ENCODE peak calls at places on chromosomes 12 and 14, in four cellular contexts. T, S, I and E are unnamed samples.
A peak's percentile ranks its signal among the peaks of the same experiment; 100 is the strongest.

GRCh38 chr14:103562135-103562384 is 397 bp downstream of the BAG5 start:
- DNase-seq in I (no peak), S (no peak), T (no peak), E (no peak)

GRCh38 chr12:111353603-111354295 is 15.1 kb downstream of the PHETA1 start:
- DNase-seq in I (no peak), S (peak; percentile 91), T (peak; percentile 84), E (no peak)

GRCh38 chr14:97603201-97603600 is 806.0 kb downstream of the VRK1 start:
- DNase-seq in I (no peak), S (no peak), T (no peak), E (no peak)

GRCh38 chr14:51079489-51079888 is 15.4 kb downstream of the TRIM9 start:
- DNase-seq in S (no peak), I (no peak), T (no peak), E (no peak)

GRCh38 chr14:78335531-78335930 is 165.4 kb downstream of the NRXN3 start:
- DNase-seq in S (no peak), T (no peak), I (no peak), E (no peak)

GRCh38 chr12:100473716-100474150 is at the start of gene NR1H4:
- DNase-seq in S (no peak), T (no peak), I (peak; percentile 73), E (no peak)

GRCh38 chr12:12723681-12724420 is 6.7 kb downstream of the CDKN1B start:
- DNase-seq in T (peak; percentile 56), I (peak; percentile 25), S (no peak), E (peak; percentile 57)

GRCh38 chr14:50954811-50955372 is 10.6 kb upstream of the PYGL start:
- DNase-seq in S (peak; percentile 65), I (peak; percentile 79), T (no peak), E (peak; percentile 67)

GRCh38 chr12:24996102-24996797 is 47.3 kb upstream of the BCAT1 start:
- DNase-seq in I (no peak), T (no peak), S (no peak), E (no peak)

GRCh38 chr12:80268924-80269749 is 169.8 kb downstream of the OTOGL start:
- DNase-seq in S (no peak), I (peak; percentile 93), T (no peak), E (peak; percentile 79)

GRCh38 chr12:116520801-116521471 is 38.2 kb upstream of the MAP1LC3B2 start:
- DNase-seq in I (peak; percentile 33), S (peak; percentile 43), T (no peak), E (peak; percentile 59)

GRCh38 chr12:460301-461230 is 827 bp downstream of the B4GALNT3 start:
- DNase-seq in T (no peak), I (no peak), S (no peak), E (peak; percentile 32)
- H2BK15ac ChIP-seq in T (no peak overlapping the region), I (no peak overlapping the region), S (no peak overlapping the region), E (peak overlapping the region; percentile 26)

GRCh38 chr12:82456633-82457032 is 98.3 kb downstream of the METTL25 start:
- DNase-seq in T (no peak), I (no peak), S (no peak), E (no peak)
- H2BK15ac ChIP-seq in T (no peak overlapping the region), I (no peak overlapping the region), S (no peak overlapping the region), E (no peak overlapping the region)

GRCh38 chr12:89708793-89709156 is at the start of gene ATP2B1:
- DNase-seq in I (peak; percentile 83), T (peak; percentile 85), S (peak; percentile 87), E (peak; percentile 88)
- H2BK15ac ChIP-seq in I (no peak within 1 kb of the TSS), T (no peak within 1 kb of the TSS), S (no peak within 1 kb of the TSS), E (peak within 1 kb of the TSS; percentile 69)

DNA sequence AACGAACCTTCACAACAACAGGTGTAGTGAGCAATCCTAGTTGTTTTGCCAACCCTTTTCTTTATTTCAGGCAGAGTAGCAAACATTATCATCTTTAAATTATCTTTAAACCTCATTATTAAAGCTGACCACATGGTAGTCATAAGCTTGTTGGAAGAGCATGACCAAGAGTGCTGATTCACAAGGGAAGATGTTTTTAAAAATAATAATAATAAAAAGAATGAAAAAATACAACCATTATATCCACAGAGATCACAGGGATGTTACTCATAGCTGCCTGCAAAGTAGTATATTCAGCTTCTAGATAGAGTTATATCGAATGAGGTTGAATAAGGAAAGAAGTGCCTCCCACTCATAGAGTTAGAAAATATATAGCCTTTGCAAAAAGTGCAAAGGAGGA is 101.0 kb upstream of the FLRT2 start:
- DNase-seq in I (peak; percentile 43), S (no peak), T (no peak), E (no peak)
- H2BK15ac ChIP-seq in I (no peak overlapping the region), S (no peak overlapping the region), T (no peak overlapping the region), E (no peak overlapping the region)

DNA sequence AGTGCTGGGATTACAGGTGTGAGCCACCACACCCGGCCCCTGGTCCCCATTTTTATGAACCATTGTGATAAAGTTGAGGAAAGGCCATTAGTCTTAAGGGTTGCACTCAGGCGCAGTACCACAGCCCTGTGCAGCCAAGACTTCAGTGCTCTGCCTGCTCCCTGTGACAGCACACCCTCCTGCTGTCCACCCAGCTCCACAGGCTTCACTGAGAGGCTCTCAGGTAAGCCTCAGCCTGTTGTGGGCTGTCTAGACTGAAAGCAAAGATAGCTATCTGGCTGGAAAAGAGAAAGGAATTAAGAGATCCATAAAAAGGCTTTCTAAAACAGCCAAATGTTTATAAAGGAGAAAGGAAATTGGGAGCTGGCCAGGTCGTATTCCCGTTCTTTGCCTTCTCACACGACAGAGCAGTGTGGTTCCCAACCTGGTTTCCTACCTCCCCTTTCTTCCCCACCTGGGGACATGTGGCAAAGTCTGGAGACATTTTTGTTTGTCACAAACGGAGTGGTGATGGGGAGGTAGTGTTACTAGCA is 19.1 kb upstream of the DNM1L start:
- DNase-seq in I (no peak), T (no peak), S (peak; percentile 13), E (peak; percentile 28)
- H2BK15ac ChIP-seq in I (no peak overlapping the region), T (no peak overlapping the region), S (no peak overlapping the region), E (no peak overlapping the region)

DNA sequence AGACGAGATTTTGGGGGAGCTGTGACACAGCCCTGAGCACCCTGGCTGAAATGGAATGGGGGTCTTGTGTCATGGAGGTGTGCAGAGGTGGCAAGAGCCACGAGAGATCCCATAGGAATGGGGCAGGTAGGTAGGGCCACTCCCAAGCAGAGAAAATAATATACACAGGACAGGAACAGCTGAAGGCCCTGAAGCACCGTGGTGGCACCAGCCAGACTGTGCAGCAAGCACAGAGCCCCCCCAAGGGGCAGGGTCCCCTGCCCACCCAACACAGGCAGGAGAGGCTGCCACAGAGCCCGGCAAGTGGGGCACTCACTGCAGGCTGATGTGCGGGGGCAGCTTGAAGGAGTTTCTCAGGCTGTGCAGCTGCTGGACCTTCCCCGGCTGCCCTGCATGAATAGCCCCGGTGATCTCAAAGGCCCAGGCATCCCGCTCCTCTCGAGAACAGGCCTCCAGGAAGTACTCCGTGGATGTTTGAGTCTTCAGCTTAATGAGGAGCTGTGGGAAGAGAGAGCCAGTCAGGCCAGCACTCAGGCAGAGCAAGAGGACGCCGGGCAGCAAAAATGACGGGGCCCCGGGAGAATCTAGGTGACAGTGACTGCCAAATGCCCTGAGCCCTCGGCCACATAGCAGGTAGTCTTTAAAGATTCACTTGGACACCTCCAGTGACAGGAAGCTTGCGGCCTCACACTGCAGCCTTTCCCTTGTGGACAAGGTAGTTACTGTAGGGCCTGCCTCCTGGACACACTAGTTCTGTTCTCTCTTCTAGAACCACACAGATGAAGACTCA is 16.7 kb downstream of the PLEK2 start:
- DNase-seq in T (no peak), S (no peak), I (no peak), E (no peak)
- H2BK15ac ChIP-seq in T (no peak overlapping the region), S (no peak overlapping the region), I (no peak overlapping the region), E (no peak overlapping the region)